ENCODE peak calls at places on chromosome 12, in four cellular contexts. X is H1, Y is HepG2, E is GM12878. N is an unnamed sample.

GRCh38 chr12:89160716-89161123 is 191.6 kb downstream of the DUSP6 start:
- DNase-seq in X (no peak), Y (no peak), E (no peak), N (no peak)

GRCh38 chr12:13165578-13166120 is 30.9 kb upstream of the EMP1 start:
- DNase-seq in X (peak; percentile 40), Y (no peak), E (no peak), N (no peak)

GRCh38 chr12:65881348-65881961 is 57.2 kb downstream of the HMGA2 start:
- DNase-seq in X (no peak), Y (no peak), E (no peak), N (no peak)

GRCh38 chr12:288687-289086 is 26.1 kb upstream of the SLC6A13 start:
- DNase-seq in X (no peak), Y (no peak), E (no peak), N (no peak)

GRCh38 chr12:1502441-1502785 is 92.0 kb downstream of the FBXL14 start:
- DNase-seq in X (no peak), Y (no peak), E (no peak), N (no peak)

GRCh38 chr12:24134092-24134491 is 184.6 kb upstream of the SOX5 start:
- DNase-seq in X (no peak), Y (no peak), E (no peak), N (no peak)

GRCh38 chr12:47276253-47277070 is 196.7 kb upstream of the AMIGO2 start:
- DNase-seq in X (no peak), Y (peak; percentile 29), E (peak; percentile 36), N (no peak)

GRCh38 chr12:14663002-14663401 is 33.4 kb downstream of the GUCY2C start:
- DNase-seq in X (no peak), Y (no peak), E (no peak), N (no peak)

GRCh38 chr12:104131609-104132008 is 6.4 kb downstream of the NFYB start:
- DNase-seq in X (no peak), Y (peak; percentile 65), E (no peak), N (no peak)

GRCh38 chr12:59164991-59165718 is 244.9 kb upstream of the LRIG3 start:
- DNase-seq in X (no peak), Y (peak; percentile 13), E (no peak), N (no peak)

GRCh38 chr12:30927210-30927576 is 645 bp downstream of the TSPAN11 start:
- DNase-seq in X (no peak), Y (no peak), E (no peak), N (no peak)

GRCh38 chr12:29245246-29245645 is 96.2 kb downstream of the FAR2 start:
- DNase-seq in X (no peak), Y (no peak), E (no peak), N (no peak)

GRCh38 chr12:71661977-71662522 is 1.6 kb downstream of the ZFC3H1 start:
- DNase-seq in X (no peak), Y (no peak), E (no peak), N (no peak)

GRCh38 chr12:104652910-104653309 is 196.2 kb downstream of the CHST11 start:
- DNase-seq in X (no peak), Y (no peak), E (no peak), N (no peak)

GRCh38 chr12:101782544-101782855 is 43.2 kb upstream of the SYCP3 start:
- DNase-seq in X (no peak), Y (no peak), E (no peak), N (no peak)

GRCh38 chr12:115683240-115683765 is 594.2 kb downstream of the MED13L start:
- DNase-seq in X (no peak), Y (no peak), E (no peak), N (no peak)

GRCh38 chr12:121015825-121016766 is at the start of gene C12orf43:
- DNase-seq in X (peak; percentile 96), Y (peak; percentile 91), E (peak; percentile 77), N (peak; percentile 94)

GRCh38 chr12:43758247-43758727 is 303 bp downstream of the PUS7L start:
- DNase-seq in X (peak; percentile 56), Y (peak; percentile 37), E (peak; percentile 17), N (peak; percentile 3)

GRCh38 chr12:14960548-14961465 is 594 bp downstream of the ARHGDIB start:
- DNase-seq in X (no peak), Y (no peak), E (no peak), N (no peak)

GRCh38 chr12:116862167-116862566 is 19.1 kb downstream of the HRK start:
- DNase-seq in X (no peak), Y (no peak), E (no peak), N (no peak)

GRCh38 chr12:97047361-97047760 is 140.3 kb downstream of the NEDD1 start:
- DNase-seq in X (no peak), Y (no peak), E (no peak), N (no peak)

GRCh38 chr12:101856030-101856429 is 21.4 kb upstream of the DRAM1 start:
- DNase-seq in X (no peak), Y (no peak), E (no peak), N (no peak)

GRCh38 chr12:101732318-101732717 is 6.9 kb downstream of the SYCP3 start:
- DNase-seq in X (no peak), Y (no peak), E (no peak), N (no peak)

GRCh38 chr12:108169671-108170070 is 40.6 kb downstream of the WSCD2 start:
- DNase-seq in X (no peak), Y (no peak), E (no peak), N (no peak)
- H3K9ac ChIP-seq in X (no peak overlapping the region), Y (no peak overlapping the region), E (no peak overlapping the region), N (no peak overlapping the region)

DNA sequence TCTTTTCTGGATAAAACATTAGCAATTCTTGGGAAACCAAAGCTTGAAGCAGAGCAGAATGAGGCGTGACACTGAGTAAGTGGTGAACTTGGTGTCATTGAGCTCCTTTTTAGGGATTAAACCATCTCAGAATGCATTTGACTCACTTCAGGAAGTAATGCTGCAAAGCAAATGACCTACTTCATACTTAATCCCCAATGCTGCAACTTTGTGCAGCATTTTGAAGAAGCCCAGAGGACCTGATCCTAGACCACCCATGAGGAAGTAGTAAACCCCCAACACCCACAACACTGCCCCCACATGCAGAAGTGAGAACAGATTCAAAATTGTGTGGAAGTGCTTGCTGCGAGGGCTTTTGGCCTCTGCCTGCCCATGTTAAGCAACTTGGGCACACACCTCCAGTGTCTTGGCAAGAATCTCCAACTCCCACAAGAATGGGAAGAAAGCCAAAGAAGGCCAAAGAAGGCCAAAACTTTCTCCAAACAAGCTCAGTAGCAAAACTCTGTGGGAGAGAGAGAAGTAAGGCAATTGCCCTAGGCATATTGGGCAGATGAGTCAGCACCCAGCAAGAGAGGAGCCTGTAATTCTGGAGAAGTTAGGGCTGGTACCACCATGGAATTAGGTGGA is 69.2 kb upstream of the ETV6 start:
- DNase-seq in X (no peak), Y (no peak), E (peak; percentile 71), N (no peak)
- TF ChIP-seq SUZ12 in X (no peak), Y (no peak), E (no peak), N (no peak)

GRCh38 chr12:67582238-67582834 is 66.2 kb upstream of the DYRK2 start:
- DNase-seq in X (no peak), Y (no peak), E (no peak), N (no peak)

GRCh38 chr12:67573456-67573855 is 75.1 kb upstream of the DYRK2 start:
- DNase-seq in X (no peak), Y (no peak), E (no peak), N (no peak)

GRCh38 chr12:67579662-67580003 is 68.9 kb upstream of the DYRK2 start:
- DNase-seq in X (no peak), Y (no peak), E (no peak), N (no peak)

DNA sequence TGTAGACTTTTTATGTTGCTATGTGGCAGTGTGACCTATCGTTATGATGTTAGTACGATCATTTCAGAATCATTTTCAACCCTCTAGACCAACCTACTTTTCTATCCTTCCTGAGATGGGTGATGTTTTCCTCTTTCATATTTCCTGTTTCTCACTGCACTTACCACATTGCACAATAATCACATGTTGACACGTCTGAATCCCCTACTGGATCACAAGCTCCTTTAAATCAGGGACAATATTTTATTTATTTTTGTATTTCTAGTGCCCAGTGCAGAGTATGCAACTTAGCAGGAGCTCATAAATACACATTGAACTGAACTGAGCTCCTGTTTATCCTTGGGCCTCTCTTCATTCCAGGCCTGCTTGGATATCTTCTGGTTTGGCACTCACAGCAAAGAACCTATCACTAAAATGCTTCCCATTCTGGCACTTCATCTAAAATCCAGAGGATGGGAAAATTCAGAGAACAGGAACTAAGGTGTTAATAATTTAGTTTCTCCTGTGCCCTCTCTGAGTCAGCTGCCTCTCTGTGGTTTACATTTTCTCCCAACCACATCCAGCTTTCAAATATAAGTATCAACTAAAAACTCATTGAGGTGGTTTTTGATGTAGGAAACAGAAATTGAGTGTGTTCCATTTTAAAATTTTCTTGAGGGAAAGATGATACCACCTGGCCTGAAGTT is 69.4 kb upstream of the DYRK2 start:
- DNase-seq in X (no peak), Y (no peak), E (no peak), N (no peak)
- TF ChIP-seq YY1 in X (no peak), Y (no peak), E (no peak), N (no peak)

GRCh38 chr12:124864326-124864752 is 675 bp upstream of the SCARB1 start:
- DNase-seq in X (no peak), Y (no peak), E (no peak), N (no peak)
- H3K9ac ChIP-seq in X (no peak overlapping the region), Y (peak overlapping the region; percentile 89), E (peak overlapping the region; percentile 49), N (peak overlapping the region; percentile 74)

GRCh38 chr12:6148061-6148460 is 23.6 kb upstream of the VWF start:
- DNase-seq in X (no peak), Y (no peak), E (no peak), N (no peak)

GRCh38 chr12:6146509-6146908 is 22.0 kb upstream of the VWF start:
- DNase-seq in X (no peak), Y (no peak), E (no peak), N (no peak)

GRCh38 chr12:6145584-6145983 is 21.1 kb upstream of the VWF start:
- DNase-seq in X (no peak), Y (no peak), E (no peak), N (no peak)

GRCh38 chr12:6141048-6141447 is 16.6 kb upstream of the VWF start:
- DNase-seq in X (no peak), Y (no peak), E (no peak), N (no peak)

DNA sequence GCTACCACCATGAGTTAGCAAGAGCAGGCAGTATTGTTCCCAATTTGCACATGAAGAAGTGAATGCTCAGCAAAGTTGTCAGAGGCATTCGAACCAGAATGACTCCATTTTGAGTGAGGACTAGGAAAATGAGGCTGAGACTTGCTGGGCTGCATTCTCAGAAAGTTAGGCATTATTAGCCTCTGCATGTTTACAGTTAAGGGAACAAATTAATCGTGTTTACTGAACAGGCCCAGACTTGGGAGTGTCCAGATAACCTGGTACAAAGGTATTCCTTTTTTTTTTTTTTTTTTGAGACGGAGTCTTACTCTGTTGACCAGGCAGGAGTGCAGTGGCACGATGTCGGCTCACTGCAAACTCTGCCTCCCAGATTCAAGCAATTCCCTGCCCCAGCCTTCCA is 22.5 kb upstream of the VWF start:
- DNase-seq in X (no peak), Y (no peak), E (no peak), N (no peak)
- TF ChIP-seq SUZ12 in X (no peak), Y (no peak), E (no peak), N (no peak)

N was measured in NT2/D1.